ENCODE peak calls at places on chromosomes 13 and 19, in nine cellular contexts. One of them, this sample, is unnamed. For H3K27me3, the result is how much of the 10 kb centered on the place peaks cover.

GRCh38 chr13:20057214-20057613 is 98.7 kb downstream of the ZMYM2 start:
- DNase-seq in PC-3: no peak
- DNase-seq in IMR-90: no peak
- DNase-seq in breast epithelium: no peak
- DNase-seq in sigmoid colon: no peak
- DNase-seq in brain microvascular endothelial cell: no peak
- DNase-seq in CD8-positive, alpha-beta memory T cell: no peak
- DNase-seq in upper lobe of right lung: no peak
- DNase-seq in CD4-positive, alpha-beta memory T cell: no peak
- DNase-seq in this sample: no peak

GRCh38 chr19:58366576-58367430 is 4.3 kb upstream of the ZNF497 start:
- DNase-seq in CD4-positive, alpha-beta memory T cell: no peak
- DNase-seq in CD8-positive, alpha-beta memory T cell: no peak
- DNase-seq in IMR-90: no peak
- DNase-seq in brain microvascular endothelial cell: no peak
- DNase-seq in breast epithelium: no peak
- DNase-seq in sigmoid colon: no peak
- DNase-seq in upper lobe of right lung: no peak
- DNase-seq in PC-3: no peak
- DNase-seq in this sample: no peak

GRCh38 chr19:14795078-14795721 is 16.8 kb upstream of the ADGRE2 start:
- DNase-seq in sigmoid colon: no peak
- DNase-seq in IMR-90: no peak
- DNase-seq in upper lobe of right lung: no peak
- DNase-seq in breast epithelium: no peak
- DNase-seq in CD4-positive, alpha-beta memory T cell: no peak
- DNase-seq in CD8-positive, alpha-beta memory T cell: no peak
- DNase-seq in PC-3: peak
- DNase-seq in brain microvascular endothelial cell: no peak
- DNase-seq in this sample: no peak

GRCh38 chr19:12680034-12680433 is 1.6 kb downstream of the DHPS start:
- DNase-seq in PC-3: no peak
- DNase-seq in brain microvascular endothelial cell: no peak
- DNase-seq in IMR-90: no peak
- DNase-seq in breast epithelium: no peak
- DNase-seq in CD8-positive, alpha-beta memory T cell: no peak
- DNase-seq in CD4-positive, alpha-beta memory T cell: no peak
- DNase-seq in upper lobe of right lung: no peak
- DNase-seq in sigmoid colon: no peak
- DNase-seq in this sample: no peak

GRCh38 chr19:13633109-13633508 is 126.8 kb upstream of the CACNA1A start:
- DNase-seq in CD4-positive, alpha-beta memory T cell: no peak
- DNase-seq in upper lobe of right lung: no peak
- DNase-seq in PC-3: peak
- DNase-seq in sigmoid colon: no peak
- DNase-seq in brain microvascular endothelial cell: peak
- DNase-seq in breast epithelium: no peak
- DNase-seq in CD8-positive, alpha-beta memory T cell: no peak
- DNase-seq in IMR-90: peak
- DNase-seq in this sample: no peak

GRCh38 chr13:74288361-74288911 is 154.2 kb upstream of the KLF12 start:
- DNase-seq in breast epithelium: no peak
- DNase-seq in PC-3: no peak
- DNase-seq in brain microvascular endothelial cell: no peak
- DNase-seq in sigmoid colon: peak
- DNase-seq in CD8-positive, alpha-beta memory T cell: peak
- DNase-seq in IMR-90: no peak
- DNase-seq in CD4-positive, alpha-beta memory T cell: peak
- DNase-seq in upper lobe of right lung: peak
- DNase-seq in this sample: no peak

GRCh38 chr19:41695745-41696144 is 7.7 kb upstream of the CEACAM7 start:
- DNase-seq in PC-3: no peak
- DNase-seq in CD8-positive, alpha-beta memory T cell: no peak
- DNase-seq in breast epithelium: no peak
- DNase-seq in IMR-90: no peak
- DNase-seq in brain microvascular endothelial cell: no peak
- DNase-seq in CD4-positive, alpha-beta memory T cell: no peak
- DNase-seq in upper lobe of right lung: peak
- DNase-seq in sigmoid colon: peak
- DNase-seq in this sample: no peak

GRCh38 chr19:21677696-21678418 is 89.5 kb downstream of the ZNF100 start:
- DNase-seq in IMR-90: no peak
- DNase-seq in breast epithelium: no peak
- DNase-seq in CD8-positive, alpha-beta memory T cell: no peak
- DNase-seq in upper lobe of right lung: no peak
- DNase-seq in PC-3: no peak
- DNase-seq in CD4-positive, alpha-beta memory T cell: no peak
- DNase-seq in sigmoid colon: no peak
- DNase-seq in brain microvascular endothelial cell: no peak
- DNase-seq in this sample: no peak

GRCh38 chr19:3163230-3163886 is 15.2 kb upstream of the S1PR4 start:
- DNase-seq in CD8-positive, alpha-beta memory T cell: peak
- DNase-seq in breast epithelium: no peak
- DNase-seq in brain microvascular endothelial cell: peak
- DNase-seq in sigmoid colon: peak
- DNase-seq in upper lobe of right lung: peak
- DNase-seq in PC-3: peak
- DNase-seq in IMR-90: peak
- DNase-seq in CD4-positive, alpha-beta memory T cell: peak
- DNase-seq in this sample: peak

GRCh38 chr19:29690842-29691241 is 24.2 kb downstream of the C19orf12 start:
- DNase-seq in CD4-positive, alpha-beta memory T cell: peak
- DNase-seq in IMR-90: peak
- DNase-seq in sigmoid colon: no peak
- DNase-seq in CD8-positive, alpha-beta memory T cell: no peak
- DNase-seq in PC-3: peak
- DNase-seq in brain microvascular endothelial cell: peak
- DNase-seq in upper lobe of right lung: no peak
- DNase-seq in breast epithelium: no peak
- DNase-seq in this sample: peak

GRCh38 chr13:51713807-51714206 is 90.2 kb downstream of the DHRS12 start:
- DNase-seq in CD4-positive, alpha-beta memory T cell: no peak
- DNase-seq in sigmoid colon: no peak
- DNase-seq in CD8-positive, alpha-beta memory T cell: no peak
- DNase-seq in PC-3: no peak
- DNase-seq in IMR-90: no peak
- DNase-seq in breast epithelium: no peak
- DNase-seq in brain microvascular endothelial cell: no peak
- DNase-seq in upper lobe of right lung: no peak
- DNase-seq in this sample: no peak

GRCh38 chr13:33262069-33262487 is 23.5 kb downstream of the STARD13 start:
- DNase-seq in IMR-90: peak
- DNase-seq in sigmoid colon: peak
- DNase-seq in CD4-positive, alpha-beta memory T cell: no peak
- DNase-seq in brain microvascular endothelial cell: no peak
- DNase-seq in breast epithelium: no peak
- DNase-seq in PC-3: peak
- DNase-seq in CD8-positive, alpha-beta memory T cell: no peak
- DNase-seq in upper lobe of right lung: no peak
- DNase-seq in this sample: no peak

GRCh38 chr19:30666301-30666803 is 294.2 kb downstream of the ZNF536 start:
- DNase-seq in CD4-positive, alpha-beta memory T cell: peak
- DNase-seq in PC-3: peak
- DNase-seq in upper lobe of right lung: no peak
- DNase-seq in brain microvascular endothelial cell: peak
- DNase-seq in IMR-90: peak
- DNase-seq in sigmoid colon: no peak
- DNase-seq in CD8-positive, alpha-beta memory T cell: peak
- DNase-seq in breast epithelium: no peak
- DNase-seq in this sample: peak

GRCh38 chr19:49347835-49348234 is 12.6 kb downstream of the CD37 start:
- DNase-seq in CD4-positive, alpha-beta memory T cell: no peak
- DNase-seq in CD8-positive, alpha-beta memory T cell: no peak
- DNase-seq in brain microvascular endothelial cell: peak
- DNase-seq in PC-3: peak
- DNase-seq in IMR-90: peak
- DNase-seq in upper lobe of right lung: no peak
- DNase-seq in sigmoid colon: no peak
- DNase-seq in breast epithelium: no peak
- DNase-seq in this sample: no peak

GRCh38 chr13:48110930-48111721 is 16.2 kb upstream of the MED4 start:
- DNase-seq in sigmoid colon: no peak
- DNase-seq in breast epithelium: peak
- DNase-seq in CD8-positive, alpha-beta memory T cell: no peak
- DNase-seq in PC-3: no peak
- DNase-seq in upper lobe of right lung: no peak
- DNase-seq in CD4-positive, alpha-beta memory T cell: no peak
- DNase-seq in IMR-90: no peak
- DNase-seq in brain microvascular endothelial cell: no peak
- DNase-seq in this sample: no peak
- H3K27me3 ChIP-seq in sigmoid colon: under half
- H3K27me3 ChIP-seq in breast epithelium: under half
- H3K27me3 ChIP-seq in CD8-positive, alpha-beta memory T cell: under half
- H3K27me3 ChIP-seq in PC-3: under half
- H3K27me3 ChIP-seq in upper lobe of right lung: under half
- H3K27me3 ChIP-seq in CD4-positive, alpha-beta memory T cell: under half
- H3K27me3 ChIP-seq in IMR-90: under half
- H3K27me3 ChIP-seq in brain microvascular endothelial cell: under half
- H3K27me3 ChIP-seq in this sample: under half

DNA sequence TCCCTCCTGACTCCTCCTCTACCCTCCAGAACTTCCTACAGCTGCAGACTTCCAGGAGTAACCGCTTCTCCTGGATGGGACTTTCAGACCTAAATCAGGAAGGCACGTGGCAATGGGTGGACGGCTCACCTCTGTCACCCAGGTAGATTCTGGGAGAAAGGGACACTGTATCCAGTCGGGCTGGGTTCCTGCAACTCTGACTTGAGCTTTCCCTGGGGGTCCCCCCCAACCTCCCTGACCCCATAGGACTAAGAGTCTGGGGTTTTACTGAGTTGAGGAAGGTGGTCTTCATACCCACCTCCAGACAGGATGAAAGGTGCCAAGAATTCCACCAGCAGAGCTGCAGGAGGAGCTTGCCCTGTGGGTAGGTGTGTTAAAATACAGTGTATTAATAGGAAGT is 4.4 kb downstream of the CLEC4M start:
- DNase-seq in IMR-90: no peak
- DNase-seq in PC-3: no peak
- DNase-seq in brain microvascular endothelial cell: no peak
- DNase-seq in CD8-positive, alpha-beta memory T cell: no peak
- DNase-seq in CD4-positive, alpha-beta memory T cell: no peak
- DNase-seq in upper lobe of right lung: peak
- DNase-seq in breast epithelium: no peak
- DNase-seq in sigmoid colon: no peak
- DNase-seq in this sample: no peak
- H3K27me3 ChIP-seq in IMR-90: under half
- H3K27me3 ChIP-seq in PC-3: under half
- H3K27me3 ChIP-seq in brain microvascular endothelial cell: under half
- H3K27me3 ChIP-seq in CD8-positive, alpha-beta memory T cell: under half
- H3K27me3 ChIP-seq in CD4-positive, alpha-beta memory T cell: under half
- H3K27me3 ChIP-seq in upper lobe of right lung: under half
- H3K27me3 ChIP-seq in breast epithelium: under half
- H3K27me3 ChIP-seq in sigmoid colon: under half
- H3K27me3 ChIP-seq in this sample: under half

GRCh38 chr13:59425211-59425721 is 738.5 kb downstream of the DIAPH3 start:
- DNase-seq in brain microvascular endothelial cell: peak
- DNase-seq in CD8-positive, alpha-beta memory T cell: no peak
- DNase-seq in upper lobe of right lung: no peak
- DNase-seq in sigmoid colon: no peak
- DNase-seq in breast epithelium: no peak
- DNase-seq in PC-3: no peak
- DNase-seq in IMR-90: peak
- DNase-seq in CD4-positive, alpha-beta memory T cell: no peak
- DNase-seq in this sample: no peak

GRCh38 chr13:59423708-59424355 is 739.9 kb downstream of the DIAPH3 start:
- DNase-seq in upper lobe of right lung: no peak
- DNase-seq in breast epithelium: no peak
- DNase-seq in brain microvascular endothelial cell: no peak
- DNase-seq in PC-3: no peak
- DNase-seq in CD4-positive, alpha-beta memory T cell: no peak
- DNase-seq in IMR-90: no peak
- DNase-seq in sigmoid colon: no peak
- DNase-seq in CD8-positive, alpha-beta memory T cell: no peak
- DNase-seq in this sample: no peak

GRCh38 chr13:59422646-59423045 is 741.1 kb downstream of the DIAPH3 start:
- DNase-seq in PC-3: no peak
- DNase-seq in brain microvascular endothelial cell: peak
- DNase-seq in IMR-90: peak
- DNase-seq in upper lobe of right lung: no peak
- DNase-seq in sigmoid colon: no peak
- DNase-seq in CD8-positive, alpha-beta memory T cell: no peak
- DNase-seq in CD4-positive, alpha-beta memory T cell: no peak
- DNase-seq in breast epithelium: no peak
- DNase-seq in this sample: no peak

GRCh38 chr13:59424661-59425060 is 739.1 kb downstream of the DIAPH3 start:
- DNase-seq in IMR-90: peak
- DNase-seq in CD4-positive, alpha-beta memory T cell: no peak
- DNase-seq in CD8-positive, alpha-beta memory T cell: no peak
- DNase-seq in PC-3: peak
- DNase-seq in breast epithelium: no peak
- DNase-seq in sigmoid colon: no peak
- DNase-seq in upper lobe of right lung: no peak
- DNase-seq in brain microvascular endothelial cell: peak
- DNase-seq in this sample: no peak
- H3K27me3 ChIP-seq in IMR-90: under half
- H3K27me3 ChIP-seq in CD4-positive, alpha-beta memory T cell: under half
- H3K27me3 ChIP-seq in CD8-positive, alpha-beta memory T cell: under half
- H3K27me3 ChIP-seq in PC-3: under half
- H3K27me3 ChIP-seq in breast epithelium: under half
- H3K27me3 ChIP-seq in sigmoid colon: under half
- H3K27me3 ChIP-seq in upper lobe of right lung: under half
- H3K27me3 ChIP-seq in brain microvascular endothelial cell: under half
- H3K27me3 ChIP-seq in this sample: under half

GRCh38 chr19:35812220-35813042 is at the start of gene PRODH2:
- DNase-seq in brain microvascular endothelial cell: no peak
- DNase-seq in PC-3: no peak
- DNase-seq in sigmoid colon: no peak
- DNase-seq in CD4-positive, alpha-beta memory T cell: no peak
- DNase-seq in upper lobe of right lung: no peak
- DNase-seq in breast epithelium: no peak
- DNase-seq in IMR-90: no peak
- DNase-seq in CD8-positive, alpha-beta memory T cell: no peak
- DNase-seq in this sample: no peak
- H3K27me3 ChIP-seq in brain microvascular endothelial cell: under half
- H3K27me3 ChIP-seq in PC-3: under half
- H3K27me3 ChIP-seq in sigmoid colon: under half
- H3K27me3 ChIP-seq in CD4-positive, alpha-beta memory T cell: under half
- H3K27me3 ChIP-seq in upper lobe of right lung: under half
- H3K27me3 ChIP-seq in breast epithelium: under half
- H3K27me3 ChIP-seq in IMR-90: under half
- H3K27me3 ChIP-seq in CD8-positive, alpha-beta memory T cell: under half
- H3K27me3 ChIP-seq in this sample: under half

GRCh38 chr13:48118025-48118424 is 23.1 kb upstream of the MED4 start:
- DNase-seq in breast epithelium: no peak
- DNase-seq in brain microvascular endothelial cell: no peak
- DNase-seq in CD8-positive, alpha-beta memory T cell: no peak
- DNase-seq in upper lobe of right lung: no peak
- DNase-seq in CD4-positive, alpha-beta memory T cell: no peak
- DNase-seq in PC-3: no peak
- DNase-seq in sigmoid colon: no peak
- DNase-seq in IMR-90: no peak
- DNase-seq in this sample: no peak
- H3K27me3 ChIP-seq in breast epithelium: under half
- H3K27me3 ChIP-seq in brain microvascular endothelial cell: under half
- H3K27me3 ChIP-seq in CD8-positive, alpha-beta memory T cell: under half
- H3K27me3 ChIP-seq in upper lobe of right lung: under half
- H3K27me3 ChIP-seq in CD4-positive, alpha-beta memory T cell: under half
- H3K27me3 ChIP-seq in PC-3: under half
- H3K27me3 ChIP-seq in sigmoid colon: under half
- H3K27me3 ChIP-seq in IMR-90: under half
- H3K27me3 ChIP-seq in this sample: under half

This sample was measured in CD4-positive, CD25-positive, alpha-beta regulatory T cell.